ENCODE peak calls at places on chromosomes 3 and 15, in ten cellular contexts. One of them, this sample, is unnamed.

GRCh38 chr15:64813075-64813474 is 12.4 kb downstream of the PIF1 start:
- DNase-seq in LoVo: peak; percentile 19
- DNase-seq in EH: peak; percentile 42
- DNase-seq in OCI-LY7: no peak
- DNase-seq in Kasumi-1: no peak
- DNase-seq in stimulated activated CD4-positive, alpha-beta T cell treated with anti-CD3 and anti-CD28 coated beads, Interleukin-4, amount 100 ng/mL, for 48 hours: no peak
- DNase-seq in anterior cingulate cortex: no peak
- DNase-seq in progenitor cell of endocrine pancreas: no peak
- DNase-seq in GM23248: peak; percentile 11
- DNase-seq in activated CD4-positive, alpha-beta T cell treated with anti-CD3 and anti-CD28 coated beads, Interleukin-2, amount 10 ng/mL, durations not matched to agents 7 days and 5 days: no peak
- DNase-seq in this sample: no peak

GRCh38 chr15:66864086-66864830 is 162.2 kb downstream of the SMAD6 start:
- DNase-seq in progenitor cell of endocrine pancreas: no peak
- DNase-seq in GM23248: no peak
- DNase-seq in anterior cingulate cortex: no peak
- DNase-seq in stimulated activated CD4-positive, alpha-beta T cell treated with anti-CD3 and anti-CD28 coated beads, Interleukin-4, amount 100 ng/mL, for 48 hours: no peak
- DNase-seq in LoVo: no peak
- DNase-seq in activated CD4-positive, alpha-beta T cell treated with anti-CD3 and anti-CD28 coated beads, Interleukin-2, amount 10 ng/mL, durations not matched to agents 7 days and 5 days: no peak
- DNase-seq in EH: no peak
- DNase-seq in Kasumi-1: no peak
- DNase-seq in OCI-LY7: no peak
- DNase-seq in this sample: no peak

GRCh38 chr3:24343084-24343783 is 151.4 kb downstream of the THRB start:
- DNase-seq in anterior cingulate cortex: no peak
- DNase-seq in progenitor cell of endocrine pancreas: no peak
- DNase-seq in LoVo: peak; percentile 57
- DNase-seq in activated CD4-positive, alpha-beta T cell treated with anti-CD3 and anti-CD28 coated beads, Interleukin-2, amount 10 ng/mL, durations not matched to agents 7 days and 5 days: no peak
- DNase-seq in EH: peak; percentile 56
- DNase-seq in GM23248: peak; percentile 66
- DNase-seq in Kasumi-1: no peak
- DNase-seq in stimulated activated CD4-positive, alpha-beta T cell treated with anti-CD3 and anti-CD28 coated beads, Interleukin-4, amount 100 ng/mL, for 48 hours: no peak
- DNase-seq in OCI-LY7: no peak
- DNase-seq in this sample: no peak

GRCh38 chr15:55246567-55246966 is 43.0 kb downstream of the RAB27A start:
- DNase-seq in GM23248: no peak
- DNase-seq in anterior cingulate cortex: no peak
- DNase-seq in activated CD4-positive, alpha-beta T cell treated with anti-CD3 and anti-CD28 coated beads, Interleukin-2, amount 10 ng/mL, durations not matched to agents 7 days and 5 days: no peak
- DNase-seq in progenitor cell of endocrine pancreas: no peak
- DNase-seq in EH: no peak
- DNase-seq in stimulated activated CD4-positive, alpha-beta T cell treated with anti-CD3 and anti-CD28 coated beads, Interleukin-4, amount 100 ng/mL, for 48 hours: no peak
- DNase-seq in OCI-LY7: no peak
- DNase-seq in LoVo: no peak
- DNase-seq in Kasumi-1: no peak
- DNase-seq in this sample: no peak

GRCh38 chr15:89179966-89180875 is 41.2 kb downstream of the RLBP1 start:
- DNase-seq in progenitor cell of endocrine pancreas: no peak
- DNase-seq in Kasumi-1: no peak
- DNase-seq in GM23248: no peak
- DNase-seq in EH: peak; percentile 89
- DNase-seq in activated CD4-positive, alpha-beta T cell treated with anti-CD3 and anti-CD28 coated beads, Interleukin-2, amount 10 ng/mL, durations not matched to agents 7 days and 5 days: no peak
- DNase-seq in stimulated activated CD4-positive, alpha-beta T cell treated with anti-CD3 and anti-CD28 coated beads, Interleukin-4, amount 100 ng/mL, for 48 hours: no peak
- DNase-seq in LoVo: no peak
- DNase-seq in OCI-LY7: no peak
- DNase-seq in anterior cingulate cortex: no peak
- DNase-seq in this sample: no peak

GRCh38 chr15:69337133-69337532 is 38.4 kb downstream of the PAQR5 start:
- DNase-seq in stimulated activated CD4-positive, alpha-beta T cell treated with anti-CD3 and anti-CD28 coated beads, Interleukin-4, amount 100 ng/mL, for 48 hours: no peak
- DNase-seq in OCI-LY7: no peak
- DNase-seq in GM23248: peak; percentile 23
- DNase-seq in anterior cingulate cortex: no peak
- DNase-seq in LoVo: peak; percentile 26
- DNase-seq in progenitor cell of endocrine pancreas: no peak
- DNase-seq in activated CD4-positive, alpha-beta T cell treated with anti-CD3 and anti-CD28 coated beads, Interleukin-2, amount 10 ng/mL, durations not matched to agents 7 days and 5 days: no peak
- DNase-seq in EH: peak; percentile 79
- DNase-seq in Kasumi-1: no peak
- DNase-seq in this sample: no peak

GRCh38 chr3:181030948-181031347 is 41.4 kb upstream of the DNAJC19 start:
- DNase-seq in activated CD4-positive, alpha-beta T cell treated with anti-CD3 and anti-CD28 coated beads, Interleukin-2, amount 10 ng/mL, durations not matched to agents 7 days and 5 days: no peak
- DNase-seq in GM23248: no peak
- DNase-seq in anterior cingulate cortex: no peak
- DNase-seq in stimulated activated CD4-positive, alpha-beta T cell treated with anti-CD3 and anti-CD28 coated beads, Interleukin-4, amount 100 ng/mL, for 48 hours: no peak
- DNase-seq in OCI-LY7: no peak
- DNase-seq in Kasumi-1: no peak
- DNase-seq in progenitor cell of endocrine pancreas: no peak
- DNase-seq in EH: no peak
- DNase-seq in LoVo: no peak
- DNase-seq in this sample: no peak

GRCh38 chr15:48416301-48416700 is 85.1 kb downstream of the DUT start:
- DNase-seq in Kasumi-1: no peak
- DNase-seq in LoVo: no peak
- DNase-seq in anterior cingulate cortex: no peak
- DNase-seq in activated CD4-positive, alpha-beta T cell treated with anti-CD3 and anti-CD28 coated beads, Interleukin-2, amount 10 ng/mL, durations not matched to agents 7 days and 5 days: no peak
- DNase-seq in EH: no peak
- DNase-seq in OCI-LY7: no peak
- DNase-seq in stimulated activated CD4-positive, alpha-beta T cell treated with anti-CD3 and anti-CD28 coated beads, Interleukin-4, amount 100 ng/mL, for 48 hours: no peak
- DNase-seq in progenitor cell of endocrine pancreas: no peak
- DNase-seq in GM23248: no peak
- DNase-seq in this sample: no peak

GRCh38 chr3:69739204-69740102 is at the start of gene MITF:
- DNase-seq in stimulated activated CD4-positive, alpha-beta T cell treated with anti-CD3 and anti-CD28 coated beads, Interleukin-4, amount 100 ng/mL, for 48 hours: peak; percentile 34
- DNase-seq in progenitor cell of endocrine pancreas: peak; percentile 81
- DNase-seq in anterior cingulate cortex: peak; percentile 94
- DNase-seq in GM23248: peak; percentile 97
- DNase-seq in EH: peak; percentile 93
- DNase-seq in LoVo: peak; percentile 91
- DNase-seq in activated CD4-positive, alpha-beta T cell treated with anti-CD3 and anti-CD28 coated beads, Interleukin-2, amount 10 ng/mL, durations not matched to agents 7 days and 5 days: peak; percentile 28
- DNase-seq in Kasumi-1: peak; percentile 92
- DNase-seq in OCI-LY7: no peak
- DNase-seq in this sample: peak; percentile 55

GRCh38 chr3:87503901-87504498 is 227.6 kb upstream of the POU1F1 start:
- DNase-seq in GM23248: peak; percentile 91
- DNase-seq in Kasumi-1: peak; percentile 66
- DNase-seq in OCI-LY7: peak; percentile 56
- DNase-seq in anterior cingulate cortex: no peak
- DNase-seq in activated CD4-positive, alpha-beta T cell treated with anti-CD3 and anti-CD28 coated beads, Interleukin-2, amount 10 ng/mL, durations not matched to agents 7 days and 5 days: peak; percentile 27
- DNase-seq in EH: peak; percentile 76
- DNase-seq in LoVo: peak; percentile 56
- DNase-seq in progenitor cell of endocrine pancreas: no peak
- DNase-seq in stimulated activated CD4-positive, alpha-beta T cell treated with anti-CD3 and anti-CD28 coated beads, Interleukin-4, amount 100 ng/mL, for 48 hours: no peak
- DNase-seq in this sample: no peak

GRCh38 chr3:22288756-22289155 is 537.7 kb upstream of the ZNF385D start:
- DNase-seq in LoVo: no peak
- DNase-seq in progenitor cell of endocrine pancreas: no peak
- DNase-seq in GM23248: no peak
- DNase-seq in OCI-LY7: no peak
- DNase-seq in anterior cingulate cortex: no peak
- DNase-seq in activated CD4-positive, alpha-beta T cell treated with anti-CD3 and anti-CD28 coated beads, Interleukin-2, amount 10 ng/mL, durations not matched to agents 7 days and 5 days: no peak
- DNase-seq in stimulated activated CD4-positive, alpha-beta T cell treated with anti-CD3 and anti-CD28 coated beads, Interleukin-4, amount 100 ng/mL, for 48 hours: no peak
- DNase-seq in EH: no peak
- DNase-seq in Kasumi-1: no peak
- DNase-seq in this sample: no peak

GRCh38 chr15:100913961-100914360 is 5.2 kb upstream of the LRRK1 start:
- DNase-seq in progenitor cell of endocrine pancreas: no peak
- DNase-seq in Kasumi-1: no peak
- DNase-seq in OCI-LY7: no peak
- DNase-seq in anterior cingulate cortex: no peak
- DNase-seq in stimulated activated CD4-positive, alpha-beta T cell treated with anti-CD3 and anti-CD28 coated beads, Interleukin-4, amount 100 ng/mL, for 48 hours: no peak
- DNase-seq in GM23248: no peak
- DNase-seq in LoVo: no peak
- DNase-seq in activated CD4-positive, alpha-beta T cell treated with anti-CD3 and anti-CD28 coated beads, Interleukin-2, amount 10 ng/mL, durations not matched to agents 7 days and 5 days: no peak
- DNase-seq in EH: no peak
- DNase-seq in this sample: no peak

GRCh38 chr3:77038928-77039605 is 832 bp upstream of the ROBO2 start:
- DNase-seq in anterior cingulate cortex: no peak
- DNase-seq in EH: peak; percentile 1
- DNase-seq in stimulated activated CD4-positive, alpha-beta T cell treated with anti-CD3 and anti-CD28 coated beads, Interleukin-4, amount 100 ng/mL, for 48 hours: no peak
- DNase-seq in OCI-LY7: no peak
- DNase-seq in LoVo: no peak
- DNase-seq in Kasumi-1: no peak
- DNase-seq in GM23248: peak; percentile 32
- DNase-seq in activated CD4-positive, alpha-beta T cell treated with anti-CD3 and anti-CD28 coated beads, Interleukin-2, amount 10 ng/mL, durations not matched to agents 7 days and 5 days: no peak
- DNase-seq in progenitor cell of endocrine pancreas: no peak
- DNase-seq in this sample: no peak

GRCh38 chr3:183295211-183295610 is 42.2 kb downstream of the B3GNT5 start:
- DNase-seq in anterior cingulate cortex: no peak
- DNase-seq in GM23248: peak; percentile 88
- DNase-seq in OCI-LY7: no peak
- DNase-seq in stimulated activated CD4-positive, alpha-beta T cell treated with anti-CD3 and anti-CD28 coated beads, Interleukin-4, amount 100 ng/mL, for 48 hours: no peak
- DNase-seq in Kasumi-1: peak; percentile 64
- DNase-seq in LoVo: peak; percentile 20
- DNase-seq in EH: peak; percentile 67
- DNase-seq in progenitor cell of endocrine pancreas: no peak
- DNase-seq in activated CD4-positive, alpha-beta T cell treated with anti-CD3 and anti-CD28 coated beads, Interleukin-2, amount 10 ng/mL, durations not matched to agents 7 days and 5 days: no peak
- DNase-seq in this sample: no peak

GRCh38 chr3:194293546-194294198 is 57.5 kb downstream of the CPN2 start:
- DNase-seq in Kasumi-1: no peak
- DNase-seq in activated CD4-positive, alpha-beta T cell treated with anti-CD3 and anti-CD28 coated beads, Interleukin-2, amount 10 ng/mL, durations not matched to agents 7 days and 5 days: no peak
- DNase-seq in EH: no peak
- DNase-seq in stimulated activated CD4-positive, alpha-beta T cell treated with anti-CD3 and anti-CD28 coated beads, Interleukin-4, amount 100 ng/mL, for 48 hours: no peak
- DNase-seq in anterior cingulate cortex: no peak
- DNase-seq in progenitor cell of endocrine pancreas: no peak
- DNase-seq in OCI-LY7: no peak
- DNase-seq in GM23248: no peak
- DNase-seq in LoVo: no peak
- DNase-seq in this sample: no peak

GRCh38 chr15:88878720-88879184 is 16.6 kb downstream of the HAPLN3 start:
- DNase-seq in activated CD4-positive, alpha-beta T cell treated with anti-CD3 and anti-CD28 coated beads, Interleukin-2, amount 10 ng/mL, durations not matched to agents 7 days and 5 days: peak; percentile 52
- DNase-seq in progenitor cell of endocrine pancreas: peak; percentile 47
- DNase-seq in GM23248: peak; percentile 70
- DNase-seq in OCI-LY7: peak; percentile 49
- DNase-seq in stimulated activated CD4-positive, alpha-beta T cell treated with anti-CD3 and anti-CD28 coated beads, Interleukin-4, amount 100 ng/mL, for 48 hours: peak; percentile 35
- DNase-seq in Kasumi-1: peak; percentile 45
- DNase-seq in EH: peak; percentile 60
- DNase-seq in LoVo: peak; percentile 19
- DNase-seq in anterior cingulate cortex: no peak
- DNase-seq in this sample: no peak

GRCh38 chr3:22231061-22231460 is 480.1 kb upstream of the ZNF385D start:
- DNase-seq in OCI-LY7: no peak
- DNase-seq in Kasumi-1: no peak
- DNase-seq in EH: no peak
- DNase-seq in anterior cingulate cortex: no peak
- DNase-seq in activated CD4-positive, alpha-beta T cell treated with anti-CD3 and anti-CD28 coated beads, Interleukin-2, amount 10 ng/mL, durations not matched to agents 7 days and 5 days: no peak
- DNase-seq in stimulated activated CD4-positive, alpha-beta T cell treated with anti-CD3 and anti-CD28 coated beads, Interleukin-4, amount 100 ng/mL, for 48 hours: no peak
- DNase-seq in LoVo: no peak
- DNase-seq in progenitor cell of endocrine pancreas: no peak
- DNase-seq in GM23248: peak; percentile 7
- DNase-seq in this sample: no peak

GRCh38 chr3:197003461-197004385 is 25.9 kb downstream of the MELTF start:
- DNase-seq in LoVo: peak; percentile 24
- DNase-seq in EH: peak; percentile 12
- DNase-seq in anterior cingulate cortex: no peak
- DNase-seq in activated CD4-positive, alpha-beta T cell treated with anti-CD3 and anti-CD28 coated beads, Interleukin-2, amount 10 ng/mL, durations not matched to agents 7 days and 5 days: peak; percentile 31
- DNase-seq in progenitor cell of endocrine pancreas: no peak
- DNase-seq in Kasumi-1: no peak
- DNase-seq in GM23248: no peak
- DNase-seq in OCI-LY7: peak; percentile 41
- DNase-seq in stimulated activated CD4-positive, alpha-beta T cell treated with anti-CD3 and anti-CD28 coated beads, Interleukin-4, amount 100 ng/mL, for 48 hours: peak; percentile 22
- DNase-seq in this sample: no peak

GRCh38 chr3:97360804-97361203 is 403.8 kb upstream of the ARL6 start:
- DNase-seq in stimulated activated CD4-positive, alpha-beta T cell treated with anti-CD3 and anti-CD28 coated beads, Interleukin-4, amount 100 ng/mL, for 48 hours: no peak
- DNase-seq in EH: no peak
- DNase-seq in anterior cingulate cortex: no peak
- DNase-seq in Kasumi-1: no peak
- DNase-seq in LoVo: no peak
- DNase-seq in OCI-LY7: no peak
- DNase-seq in GM23248: no peak
- DNase-seq in progenitor cell of endocrine pancreas: no peak
- DNase-seq in activated CD4-positive, alpha-beta T cell treated with anti-CD3 and anti-CD28 coated beads, Interleukin-2, amount 10 ng/mL, durations not matched to agents 7 days and 5 days: no peak
- DNase-seq in this sample: no peak

GRCh38 chr15:69391046-69391757 is 22.9 kb upstream of the KIF23 start:
- DNase-seq in EH: no peak
- DNase-seq in progenitor cell of endocrine pancreas: no peak
- DNase-seq in anterior cingulate cortex: no peak
- DNase-seq in GM23248: peak; percentile 10
- DNase-seq in activated CD4-positive, alpha-beta T cell treated with anti-CD3 and anti-CD28 coated beads, Interleukin-2, amount 10 ng/mL, durations not matched to agents 7 days and 5 days: no peak
- DNase-seq in OCI-LY7: no peak
- DNase-seq in LoVo: no peak
- DNase-seq in Kasumi-1: no peak
- DNase-seq in stimulated activated CD4-positive, alpha-beta T cell treated with anti-CD3 and anti-CD28 coated beads, Interleukin-4, amount 100 ng/mL, for 48 hours: no peak
- DNase-seq in this sample: no peak

GRCh38 chr3:52046186-52046913 is 10.0 kb downstream of the DUSP7 start:
- DNase-seq in EH: peak; percentile 99
- DNase-seq in anterior cingulate cortex: no peak
- DNase-seq in Kasumi-1: no peak
- DNase-seq in activated CD4-positive, alpha-beta T cell treated with anti-CD3 and anti-CD28 coated beads, Interleukin-2, amount 10 ng/mL, durations not matched to agents 7 days and 5 days: no peak
- DNase-seq in GM23248: peak; percentile 99
- DNase-seq in OCI-LY7: no peak
- DNase-seq in stimulated activated CD4-positive, alpha-beta T cell treated with anti-CD3 and anti-CD28 coated beads, Interleukin-4, amount 100 ng/mL, for 48 hours: no peak
- DNase-seq in LoVo: peak; percentile 56
- DNase-seq in progenitor cell of endocrine pancreas: no peak
- DNase-seq in this sample: peak; percentile 39

GRCh38 chr3:177491301-177492031 is 294.2 kb upstream of the TBL1XR1 start:
- DNase-seq in stimulated activated CD4-positive, alpha-beta T cell treated with anti-CD3 and anti-CD28 coated beads, Interleukin-4, amount 100 ng/mL, for 48 hours: no peak
- DNase-seq in EH: peak; percentile 77
- DNase-seq in activated CD4-positive, alpha-beta T cell treated with anti-CD3 and anti-CD28 coated beads, Interleukin-2, amount 10 ng/mL, durations not matched to agents 7 days and 5 days: no peak
- DNase-seq in progenitor cell of endocrine pancreas: no peak
- DNase-seq in LoVo: no peak
- DNase-seq in OCI-LY7: no peak
- DNase-seq in Kasumi-1: peak; percentile 12
- DNase-seq in anterior cingulate cortex: peak; percentile 54
- DNase-seq in GM23248: peak; percentile 36
- DNase-seq in this sample: no peak